ENCODE peak calls at places on chromosomes 16 and 17, in five cellular contexts. One of them, this sample, is unnamed.

GRCh38 chr16:57159447-57159846 is 26.4 kb downstream of the PSME3IP1 start:
- DNase-seq in GM12878: no peak
- DNase-seq in HepG2: no peak
- DNase-seq in A549: no peak
- DNase-seq in K562: no peak
- DNase-seq in this sample: no peak

GRCh38 chr17:7883781-7884386 is 4.7 kb upstream of the CHD3 start:
- DNase-seq in GM12878: no peak
- DNase-seq in K562: peak; percentile 37
- DNase-seq in A549: peak; percentile 66
- DNase-seq in HepG2: no peak
- DNase-seq in this sample: no peak

GRCh38 chr17:8608001-8608400 is 22.5 kb downstream of the MYH10 start:
- DNase-seq in HepG2: no peak
- DNase-seq in GM12878: no peak
- DNase-seq in K562: no peak
- DNase-seq in A549: no peak
- DNase-seq in this sample: no peak

GRCh38 chr16:26889751-26890150 is 177.0 kb upstream of the C16orf82 start:
- DNase-seq in GM12878: no peak
- DNase-seq in A549: no peak
- DNase-seq in K562: no peak
- DNase-seq in HepG2: no peak
- DNase-seq in this sample: no peak

GRCh38 chr17:30378191-30378796 is 433 bp upstream of the CPD start:
- DNase-seq in K562: peak; percentile 54
- DNase-seq in GM12878: no peak
- DNase-seq in A549: no peak
- DNase-seq in HepG2: no peak
- DNase-seq in this sample: no peak

GRCh38 chr16:30585022-30585399 is 486 bp downstream of the ZNF785 start:
- DNase-seq in A549: no peak
- DNase-seq in GM12878: no peak
- DNase-seq in K562: no peak
- DNase-seq in HepG2: no peak
- DNase-seq in this sample: peak; percentile 61

GRCh38 chr16:50472472-50472871 is 75.7 kb upstream of the NKD1 start:
- DNase-seq in HepG2: no peak
- DNase-seq in GM12878: no peak
- DNase-seq in A549: no peak
- DNase-seq in K562: no peak
- DNase-seq in this sample: no peak

GRCh38 chr17:71003736-71004135 is 834.4 kb downstream of the KCNJ2 start:
- DNase-seq in GM12878: no peak
- DNase-seq in A549: no peak
- DNase-seq in K562: no peak
- DNase-seq in HepG2: no peak
- DNase-seq in this sample: peak; percentile 57

GRCh38 chr17:75516619-75517276 is 420 bp downstream of the TSEN54 start:
- DNase-seq in A549: no peak
- DNase-seq in GM12878: no peak
- DNase-seq in HepG2: no peak
- DNase-seq in K562: no peak
- DNase-seq in this sample: peak; percentile 70

GRCh38 chr17:14871921-14872320 is 393.2 kb downstream of the PMP22 start:
- DNase-seq in GM12878: no peak
- DNase-seq in HepG2: no peak
- DNase-seq in A549: no peak
- DNase-seq in K562: no peak
- DNase-seq in this sample: no peak

GRCh38 chr17:14873996-14874395 is 391.1 kb downstream of the PMP22 start:
- DNase-seq in A549: no peak
- DNase-seq in GM12878: no peak
- DNase-seq in HepG2: no peak
- DNase-seq in K562: no peak
- DNase-seq in this sample: no peak

GRCh38 chr17:14875557-14876412 is 389.3 kb downstream of the PMP22 start:
- DNase-seq in A549: no peak
- DNase-seq in HepG2: no peak
- DNase-seq in GM12878: no peak
- DNase-seq in K562: no peak
- DNase-seq in this sample: no peak

GRCh38 chr17:14873540-14873939 is 391.6 kb downstream of the PMP22 start:
- DNase-seq in A549: no peak
- DNase-seq in GM12878: no peak
- DNase-seq in HepG2: no peak
- DNase-seq in K562: no peak
- DNase-seq in this sample: no peak
- TF ChIP-seq KDM1A in A549: no peak
- TF ChIP-seq KDM1A in GM12878: no peak
- TF ChIP-seq KDM1A in HepG2: no peak
- TF ChIP-seq KDM1A in K562: no peak
- TF ChIP-seq KDM1A in this sample: no peak

GRCh38 chr16:12078405-12079245 is 102.1 kb downstream of the SNX29 start:
- DNase-seq in HepG2: no peak
- DNase-seq in A549: no peak
- DNase-seq in GM12878: no peak
- DNase-seq in K562: no peak
- DNase-seq in this sample: no peak
- TF ChIP-seq KDM1A in HepG2: no peak
- TF ChIP-seq KDM1A in A549: no peak
- TF ChIP-seq KDM1A in GM12878: no peak
- TF ChIP-seq KDM1A in K562: no peak
- TF ChIP-seq KDM1A in this sample: no peak

GRCh38 chr17:49260011-49260921 is 29.7 kb upstream of the PHOSPHO1 start:
- DNase-seq in GM12878: no peak
- DNase-seq in HepG2: peak; percentile 35
- DNase-seq in K562: peak; percentile 72
- DNase-seq in A549: peak; percentile 83
- DNase-seq in this sample: no peak
- TF ChIP-seq KDM1A in GM12878: no peak
- TF ChIP-seq KDM1A in HepG2: peak; percentile 94
- TF ChIP-seq KDM1A in K562: no peak
- TF ChIP-seq KDM1A in A549: no peak
- TF ChIP-seq KDM1A in this sample: peak; percentile 95

DNA sequence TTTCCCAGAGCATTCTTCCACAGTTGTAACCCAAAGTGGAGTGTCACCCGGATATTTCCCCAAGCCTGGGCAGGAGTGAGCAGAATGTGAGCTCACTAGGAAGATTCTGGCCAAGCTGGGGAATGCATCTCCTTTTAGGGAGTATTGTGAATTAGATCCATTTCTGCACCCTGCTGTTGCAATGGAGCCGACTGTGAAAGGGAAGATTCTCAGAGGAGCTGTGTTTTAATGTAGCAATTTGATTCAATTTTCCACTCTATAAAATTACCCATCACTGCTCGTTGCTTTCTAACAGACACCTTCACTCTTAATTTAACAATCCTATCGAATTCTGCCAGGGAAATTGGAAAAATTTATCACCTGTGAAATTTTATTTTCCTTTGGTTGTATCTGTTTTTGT is 70.8 kb downstream of the SNX11 start:
- DNase-seq in A549: no peak
- DNase-seq in K562: no peak
- DNase-seq in HepG2: no peak
- DNase-seq in GM12878: no peak
- DNase-seq in this sample: no peak
- TF ChIP-seq KDM1A in A549: no peak
- TF ChIP-seq KDM1A in K562: no peak
- TF ChIP-seq KDM1A in HepG2: no peak
- TF ChIP-seq KDM1A in GM12878: no peak
- TF ChIP-seq KDM1A in this sample: no peak

DNA sequence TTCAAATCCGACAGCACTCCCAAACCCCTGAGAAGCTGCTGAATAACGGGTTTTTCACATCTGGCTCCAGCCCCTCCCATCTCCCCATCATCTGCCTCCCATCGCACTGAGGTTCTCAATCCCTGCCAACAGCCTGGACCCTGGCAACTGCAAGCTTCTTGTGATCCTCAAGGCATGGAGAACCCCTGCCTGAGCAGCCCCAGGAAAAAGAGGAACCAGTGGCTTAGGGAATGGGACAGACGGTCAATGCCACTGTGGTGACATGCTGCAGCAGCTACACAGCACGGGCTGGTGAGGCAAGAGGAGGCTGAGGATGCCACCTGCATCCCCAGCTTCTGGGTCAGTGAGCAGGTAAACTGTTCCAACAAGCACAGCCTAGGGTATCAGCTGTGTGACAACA is 3.3 kb upstream of the MBTPS1 start:
- DNase-seq in HepG2: no peak
- DNase-seq in A549: no peak
- DNase-seq in GM12878: no peak
- DNase-seq in K562: no peak
- DNase-seq in this sample: no peak
- TF ChIP-seq KDM1A in HepG2: no peak
- TF ChIP-seq KDM1A in A549: no peak
- TF ChIP-seq KDM1A in GM12878: no peak
- TF ChIP-seq KDM1A in K562: no peak
- TF ChIP-seq KDM1A in this sample: no peak

GRCh38 chr16:81936209-81936608 is 75.1 kb downstream of the SDR42E1 start:
- DNase-seq in GM12878: no peak
- DNase-seq in K562: no peak
- DNase-seq in A549: no peak
- DNase-seq in HepG2: no peak
- DNase-seq in this sample: peak; percentile 39

GRCh38 chr16:81940781-81941560 is 70.3 kb downstream of the SDR42E1 start:
- DNase-seq in K562: no peak
- DNase-seq in A549: peak; percentile 73
- DNase-seq in HepG2: peak; percentile 47
- DNase-seq in GM12878: no peak
- DNase-seq in this sample: peak; percentile 45

GRCh38 chr16:81937305-81938038 is 73.8 kb downstream of the SDR42E1 start:
- DNase-seq in GM12878: no peak
- DNase-seq in HepG2: no peak
- DNase-seq in K562: no peak
- DNase-seq in A549: no peak
- DNase-seq in this sample: no peak

GRCh38 chr16:81938331-81939163 is 72.7 kb downstream of the SDR42E1 start:
- DNase-seq in K562: no peak
- DNase-seq in A549: no peak
- DNase-seq in HepG2: no peak
- DNase-seq in GM12878: no peak
- DNase-seq in this sample: peak; percentile 27

GRCh38 chr16:81939164-81940067 is 71.9 kb downstream of the SDR42E1 start:
- DNase-seq in K562: no peak
- DNase-seq in A549: peak; percentile 14
- DNase-seq in GM12878: no peak
- DNase-seq in HepG2: no peak
- DNase-seq in this sample: no peak
- TF ChIP-seq KDM1A in K562: no peak
- TF ChIP-seq KDM1A in A549: no peak
- TF ChIP-seq KDM1A in GM12878: no peak
- TF ChIP-seq KDM1A in HepG2: no peak
- TF ChIP-seq KDM1A in this sample: no peak

GRCh38 chr16:62038225-62038624 is 2.0 kb upstream of the CDH8 start:
- DNase-seq in HepG2: no peak
- DNase-seq in A549: no peak
- DNase-seq in GM12878: no peak
- DNase-seq in K562: no peak
- DNase-seq in this sample: no peak

GRCh38 chr16:62038646-62039045 is 2.4 kb upstream of the CDH8 start:
- DNase-seq in GM12878: no peak
- DNase-seq in HepG2: no peak
- DNase-seq in K562: no peak
- DNase-seq in A549: no peak
- DNase-seq in this sample: no peak

GRCh38 chr16:62036101-62036806 is at the start of gene CDH8:
- DNase-seq in HepG2: no peak
- DNase-seq in GM12878: no peak
- DNase-seq in A549: no peak
- DNase-seq in K562: no peak
- DNase-seq in this sample: peak; percentile 82

GRCh38 chr16:62035115-62036092 is 834 bp downstream of the CDH8 start:
- DNase-seq in GM12878: no peak
- DNase-seq in A549: no peak
- DNase-seq in K562: no peak
- DNase-seq in HepG2: no peak
- DNase-seq in this sample: peak; percentile 86

DNA sequence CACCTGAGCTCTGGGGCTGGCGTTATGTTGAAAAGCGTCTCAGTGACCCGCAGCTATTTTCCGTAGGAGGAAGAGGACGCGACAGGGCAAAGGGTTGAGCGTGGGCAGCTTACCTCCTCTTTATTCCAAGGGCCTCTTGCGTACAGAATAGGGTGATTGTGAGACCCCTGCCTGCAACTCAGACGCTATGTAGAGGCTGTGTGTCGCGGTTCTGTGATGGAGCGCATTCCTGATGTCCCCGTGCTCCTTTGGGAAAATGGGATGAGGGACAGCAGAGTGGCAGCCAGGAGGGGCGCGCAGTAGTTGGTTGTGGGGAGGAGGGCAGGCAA is 533 bp upstream of the CDH8 start:
- DNase-seq in A549: no peak
- DNase-seq in K562: no peak
- DNase-seq in GM12878: no peak
- DNase-seq in HepG2: no peak
- DNase-seq in this sample: no peak
- TF ChIP-seq KDM1A in A549: no peak
- TF ChIP-seq KDM1A in K562: no peak
- TF ChIP-seq KDM1A in GM12878: no peak
- TF ChIP-seq KDM1A in HepG2: no peak
- TF ChIP-seq KDM1A in this sample: no peak

DNA sequence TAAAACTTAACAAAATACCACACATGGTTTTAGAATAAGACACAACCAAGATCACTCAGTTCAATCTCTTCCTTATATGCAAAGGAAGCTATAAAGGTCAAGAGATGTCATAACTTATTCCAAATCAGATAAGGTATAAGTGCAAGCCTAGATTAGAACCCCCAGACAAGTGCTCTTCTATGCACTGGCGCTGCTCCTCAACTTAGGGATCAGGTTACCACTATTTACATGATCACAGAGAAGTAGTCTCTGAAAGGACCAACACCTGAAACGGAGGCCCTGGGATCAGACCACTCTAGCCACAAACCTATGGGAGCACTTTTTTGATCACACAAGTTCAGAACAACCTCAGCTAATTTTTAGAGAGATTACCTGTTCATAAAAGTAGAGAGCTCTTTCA is 16.6 kb downstream of the COPS3 start:
- DNase-seq in GM12878: no peak
- DNase-seq in K562: no peak
- DNase-seq in HepG2: no peak
- DNase-seq in A549: no peak
- DNase-seq in this sample: no peak
- TF ChIP-seq KDM1A in GM12878: no peak
- TF ChIP-seq KDM1A in K562: no peak
- TF ChIP-seq KDM1A in HepG2: no peak
- TF ChIP-seq KDM1A in A549: no peak
- TF ChIP-seq KDM1A in this sample: no peak

This sample was measured in H1.